ENCODE peak calls at places on chromosomes 16 and 17, in five cellular contexts. One of them, this sample, is unnamed.

GRCh38 chr17:3015890-3016289 is 47.5 kb downstream of the OR1D5 start:
- DNase-seq in posterior cingulate gyrus: peak
- DNase-seq in activated naive CD4-positive, alpha-beta T cell: no peak
- DNase-seq in CD4-positive, CD25-positive, alpha-beta regulatory T cell: no peak
- DNase-seq in GM12878: no peak
- DNase-seq in this sample: no peak

GRCh38 chr16:67243481-67243880 is 3.8 kb downstream of the FHOD1 start:
- DNase-seq in posterior cingulate gyrus: peak
- DNase-seq in activated naive CD4-positive, alpha-beta T cell: no peak
- DNase-seq in CD4-positive, CD25-positive, alpha-beta regulatory T cell: no peak
- DNase-seq in GM12878: no peak
- DNase-seq in this sample: no peak

GRCh38 chr16:48609453-48610023 is 442 bp downstream of the N4BP1 start:
- DNase-seq in posterior cingulate gyrus: peak
- DNase-seq in activated naive CD4-positive, alpha-beta T cell: peak
- DNase-seq in CD4-positive, CD25-positive, alpha-beta regulatory T cell: peak
- DNase-seq in GM12878: no peak
- DNase-seq in this sample: peak

GRCh38 chr16:13426279-13426678 is 493.7 kb upstream of the ERCC4 start:
- DNase-seq in posterior cingulate gyrus: no peak
- DNase-seq in activated naive CD4-positive, alpha-beta T cell: no peak
- DNase-seq in CD4-positive, CD25-positive, alpha-beta regulatory T cell: no peak
- DNase-seq in GM12878: no peak
- DNase-seq in this sample: no peak

GRCh38 chr17:43671075-43671692 is 9.5 kb upstream of the MEOX1 start:
- DNase-seq in posterior cingulate gyrus: no peak
- DNase-seq in activated naive CD4-positive, alpha-beta T cell: no peak
- DNase-seq in CD4-positive, CD25-positive, alpha-beta regulatory T cell: no peak
- DNase-seq in GM12878: peak
- DNase-seq in this sample: no peak

GRCh38 chr17:8823279-8823678 is 24.1 kb upstream of the MFSD6L start:
- DNase-seq in posterior cingulate gyrus: no peak
- DNase-seq in activated naive CD4-positive, alpha-beta T cell: no peak
- DNase-seq in CD4-positive, CD25-positive, alpha-beta regulatory T cell: no peak
- DNase-seq in GM12878: no peak
- DNase-seq in this sample: no peak

GRCh38 chr17:332023-332422 is 20.6 kb downstream of the RPH3AL start:
- DNase-seq in posterior cingulate gyrus: peak
- DNase-seq in activated naive CD4-positive, alpha-beta T cell: no peak
- DNase-seq in CD4-positive, CD25-positive, alpha-beta regulatory T cell: no peak
- DNase-seq in GM12878: no peak
- DNase-seq in this sample: no peak

GRCh38 chr17:32275060-32276042 is 9.7 kb downstream of the RHBDL3 start:
- DNase-seq in posterior cingulate gyrus: peak
- DNase-seq in activated naive CD4-positive, alpha-beta T cell: no peak
- DNase-seq in CD4-positive, CD25-positive, alpha-beta regulatory T cell: no peak
- DNase-seq in GM12878: no peak
- DNase-seq in this sample: no peak

GRCh38 chr17:36647598-36647997 is 46.2 kb downstream of the MRM1 start:
- DNase-seq in posterior cingulate gyrus: no peak
- DNase-seq in activated naive CD4-positive, alpha-beta T cell: no peak
- DNase-seq in CD4-positive, CD25-positive, alpha-beta regulatory T cell: no peak
- DNase-seq in GM12878: no peak
- DNase-seq in this sample: no peak

GRCh38 chr16:67942200-67942509 is 1.8 kb downstream of the LCAT start:
- DNase-seq in posterior cingulate gyrus: peak
- DNase-seq in activated naive CD4-positive, alpha-beta T cell: no peak
- DNase-seq in CD4-positive, CD25-positive, alpha-beta regulatory T cell: peak
- DNase-seq in GM12878: no peak
- DNase-seq in this sample: peak

GRCh38 chr16:31010943-31011342 is 505 bp upstream of the STX1B start:
- DNase-seq in posterior cingulate gyrus: no peak
- DNase-seq in activated naive CD4-positive, alpha-beta T cell: no peak
- DNase-seq in CD4-positive, CD25-positive, alpha-beta regulatory T cell: no peak
- DNase-seq in GM12878: no peak
- DNase-seq in this sample: no peak

GRCh38 chr16:49622084-49622390 is 233.9 kb downstream of the ZNF423 start:
- DNase-seq in posterior cingulate gyrus: no peak
- DNase-seq in activated naive CD4-positive, alpha-beta T cell: no peak
- DNase-seq in CD4-positive, CD25-positive, alpha-beta regulatory T cell: no peak
- DNase-seq in GM12878: no peak
- DNase-seq in this sample: no peak

GRCh38 chr16:11250786-11251524 is 5.0 kb downstream of the SOCS1 start:
- DNase-seq in posterior cingulate gyrus: no peak
- DNase-seq in activated naive CD4-positive, alpha-beta T cell: no peak
- DNase-seq in CD4-positive, CD25-positive, alpha-beta regulatory T cell: no peak
- DNase-seq in GM12878: no peak
- DNase-seq in this sample: no peak

GRCh38 chr17:4485676-4486646 is 12.7 kb upstream of the SPNS2 start:
- DNase-seq in posterior cingulate gyrus: no peak
- DNase-seq in activated naive CD4-positive, alpha-beta T cell: peak
- DNase-seq in CD4-positive, CD25-positive, alpha-beta regulatory T cell: peak
- DNase-seq in GM12878: no peak
- DNase-seq in this sample: no peak

GRCh38 chr16:62913333-62913732 is 877.1 kb upstream of the CDH8 start:
- DNase-seq in posterior cingulate gyrus: no peak
- DNase-seq in activated naive CD4-positive, alpha-beta T cell: no peak
- DNase-seq in CD4-positive, CD25-positive, alpha-beta regulatory T cell: no peak
- DNase-seq in GM12878: no peak
- DNase-seq in this sample: no peak

GRCh38 chr17:49229805-49230600 is 584 bp downstream of the PHOSPHO1 start:
- DNase-seq in posterior cingulate gyrus: no peak
- DNase-seq in activated naive CD4-positive, alpha-beta T cell: no peak
- DNase-seq in CD4-positive, CD25-positive, alpha-beta regulatory T cell: no peak
- DNase-seq in GM12878: no peak
- DNase-seq in this sample: no peak

GRCh38 chr16:50021509-50021908 is 3.5 kb upstream of the CNEP1R1 start:
- DNase-seq in posterior cingulate gyrus: no peak
- DNase-seq in activated naive CD4-positive, alpha-beta T cell: no peak
- DNase-seq in CD4-positive, CD25-positive, alpha-beta regulatory T cell: no peak
- DNase-seq in GM12878: no peak
- DNase-seq in this sample: no peak

GRCh38 chr17:81717766-81718089 is 5.6 kb downstream of the SLC25A10 start:
- DNase-seq in posterior cingulate gyrus: no peak
- DNase-seq in activated naive CD4-positive, alpha-beta T cell: no peak
- DNase-seq in CD4-positive, CD25-positive, alpha-beta regulatory T cell: no peak
- DNase-seq in GM12878: no peak
- DNase-seq in this sample: no peak

This sample was measured in left colon.